ENCODE peak calls at places on chromosomes 5 and 9, in five cellular contexts. One of them, this sample, is unnamed. For H3K36me3, the result is how much of the 10 kb centered on the place peaks cover.

GRCh38 chr9:25716220-25716872 is 38.1 kb upstream of the TUSC1 start:
- DNase-seq in GM23248: peak
- DNase-seq in thoracic aorta: no peak
- DNase-seq in CD8-positive, alpha-beta T cell: no peak
- DNase-seq in lower lobe of right lung: no peak
- DNase-seq in this sample: peak

GRCh38 chr9:34991833-34992375 is 2.4 kb downstream of the DNAJB5 start:
- DNase-seq in CD8-positive, alpha-beta T cell: peak
- DNase-seq in GM23248: peak
- DNase-seq in lower lobe of right lung: no peak
- DNase-seq in thoracic aorta: no peak
- DNase-seq in this sample: peak

GRCh38 chr9:130303613-130304055 is 38.1 kb downstream of the HMCN2 start:
- DNase-seq in thoracic aorta: no peak
- DNase-seq in GM23248: no peak
- DNase-seq in CD8-positive, alpha-beta T cell: no peak
- DNase-seq in lower lobe of right lung: no peak
- DNase-seq in this sample: no peak

GRCh38 chr5:160289721-160290120 is 22.6 kb downstream of the CCNJL start:
- DNase-seq in GM23248: no peak
- DNase-seq in CD8-positive, alpha-beta T cell: no peak
- DNase-seq in lower lobe of right lung: peak
- DNase-seq in thoracic aorta: no peak
- DNase-seq in this sample: peak

GRCh38 chr9:125391704-125392103 is 130.1 kb downstream of the GAPVD1 start:
- DNase-seq in lower lobe of right lung: no peak
- DNase-seq in CD8-positive, alpha-beta T cell: no peak
- DNase-seq in thoracic aorta: no peak
- DNase-seq in GM23248: no peak
- DNase-seq in this sample: peak

GRCh38 chr9:111991179-111991578 is 94.6 kb downstream of the UGCG start:
- DNase-seq in thoracic aorta: no peak
- DNase-seq in GM23248: no peak
- DNase-seq in CD8-positive, alpha-beta T cell: no peak
- DNase-seq in lower lobe of right lung: no peak
- DNase-seq in this sample: no peak

GRCh38 chr9:120902286-120902685 is 24.3 kb downstream of the TRAF1 start:
- DNase-seq in GM23248: no peak
- DNase-seq in CD8-positive, alpha-beta T cell: no peak
- DNase-seq in lower lobe of right lung: no peak
- DNase-seq in thoracic aorta: no peak
- DNase-seq in this sample: no peak

GRCh38 chr5:1488882-1489680 is 34.7 kb downstream of the LPCAT1 start:
- DNase-seq in lower lobe of right lung: no peak
- DNase-seq in CD8-positive, alpha-beta T cell: peak
- DNase-seq in thoracic aorta: no peak
- DNase-seq in GM23248: peak
- DNase-seq in this sample: peak

GRCh38 chr9:91886433-91887031 is 63.5 kb downstream of the ROR2 start:
- DNase-seq in lower lobe of right lung: no peak
- DNase-seq in CD8-positive, alpha-beta T cell: no peak
- DNase-seq in GM23248: no peak
- DNase-seq in thoracic aorta: no peak
- DNase-seq in this sample: no peak

GRCh38 chr9:133474215-133474614 is 4.7 kb downstream of the SLC2A6 start:
- DNase-seq in thoracic aorta: no peak
- DNase-seq in lower lobe of right lung: no peak
- DNase-seq in GM23248: no peak
- DNase-seq in CD8-positive, alpha-beta T cell: no peak
- DNase-seq in this sample: no peak

GRCh38 chr9:125747765-125748510 is 765 bp downstream of the PBX3 start:
- DNase-seq in thoracic aorta: no peak
- DNase-seq in CD8-positive, alpha-beta T cell: peak
- DNase-seq in GM23248: peak
- DNase-seq in lower lobe of right lung: peak
- DNase-seq in this sample: no peak

GRCh38 chr9:127767405-127767804 is 11.1 kb downstream of the SH2D3C start:
- DNase-seq in thoracic aorta: no peak
- DNase-seq in GM23248: no peak
- DNase-seq in CD8-positive, alpha-beta T cell: no peak
- DNase-seq in lower lobe of right lung: no peak
- DNase-seq in this sample: no peak
- H3K36me3 ChIP-seq in thoracic aorta: under half
- H3K36me3 ChIP-seq in GM23248: under half
- H3K36me3 ChIP-seq in CD8-positive, alpha-beta T cell: under half
- H3K36me3 ChIP-seq in lower lobe of right lung: under half
- H3K36me3 ChIP-seq in this sample: under half

GRCh38 chr5:140339636-140340035 is 6.8 kb downstream of the HBEGF start:
- DNase-seq in CD8-positive, alpha-beta T cell: no peak
- DNase-seq in thoracic aorta: no peak
- DNase-seq in lower lobe of right lung: no peak
- DNase-seq in GM23248: no peak
- DNase-seq in this sample: no peak

GRCh38 chr5:140338918-140339317 is 7.5 kb downstream of the HBEGF start:
- DNase-seq in lower lobe of right lung: no peak
- DNase-seq in thoracic aorta: no peak
- DNase-seq in GM23248: peak
- DNase-seq in CD8-positive, alpha-beta T cell: no peak
- DNase-seq in this sample: no peak

GRCh38 chr5:140336388-140336787 is 10.0 kb downstream of the HBEGF start:
- DNase-seq in CD8-positive, alpha-beta T cell: no peak
- DNase-seq in thoracic aorta: no peak
- DNase-seq in lower lobe of right lung: no peak
- DNase-seq in GM23248: no peak
- DNase-seq in this sample: no peak

GRCh38 chr5:140338336-140338735 is 8.1 kb downstream of the HBEGF start:
- DNase-seq in lower lobe of right lung: no peak
- DNase-seq in GM23248: peak
- DNase-seq in thoracic aorta: no peak
- DNase-seq in CD8-positive, alpha-beta T cell: no peak
- DNase-seq in this sample: peak

GRCh38 chr5:140337880-140338279 is 8.5 kb downstream of the HBEGF start:
- DNase-seq in lower lobe of right lung: no peak
- DNase-seq in thoracic aorta: no peak
- DNase-seq in GM23248: no peak
- DNase-seq in CD8-positive, alpha-beta T cell: no peak
- DNase-seq in this sample: peak
- H3K36me3 ChIP-seq in lower lobe of right lung: under half
- H3K36me3 ChIP-seq in thoracic aorta: under half
- H3K36me3 ChIP-seq in GM23248: under half
- H3K36me3 ChIP-seq in CD8-positive, alpha-beta T cell: under half
- H3K36me3 ChIP-seq in this sample: under half

GRCh38 chr9:37986001-37986400 is 82.1 kb upstream of the SLC25A51 start:
- DNase-seq in lower lobe of right lung: no peak
- DNase-seq in CD8-positive, alpha-beta T cell: no peak
- DNase-seq in GM23248: no peak
- DNase-seq in thoracic aorta: no peak
- DNase-seq in this sample: no peak

GRCh38 chr9:37988041-37988440 is 81.0 kb downstream of the SHB start:
- DNase-seq in lower lobe of right lung: no peak
- DNase-seq in GM23248: no peak
- DNase-seq in CD8-positive, alpha-beta T cell: no peak
- DNase-seq in thoracic aorta: no peak
- DNase-seq in this sample: no peak

GRCh38 chr9:37986771-37987258 is 82.2 kb downstream of the SHB start:
- DNase-seq in CD8-positive, alpha-beta T cell: no peak
- DNase-seq in GM23248: no peak
- DNase-seq in lower lobe of right lung: no peak
- DNase-seq in thoracic aorta: no peak
- DNase-seq in this sample: no peak

GRCh38 chr9:37988602-37989001 is 80.4 kb downstream of the SHB start:
- DNase-seq in GM23248: no peak
- DNase-seq in CD8-positive, alpha-beta T cell: no peak
- DNase-seq in lower lobe of right lung: no peak
- DNase-seq in thoracic aorta: no peak
- DNase-seq in this sample: no peak

GRCh38 chr9:37987467-37987981 is 81.5 kb downstream of the SHB start:
- DNase-seq in GM23248: no peak
- DNase-seq in lower lobe of right lung: no peak
- DNase-seq in CD8-positive, alpha-beta T cell: no peak
- DNase-seq in thoracic aorta: no peak
- DNase-seq in this sample: no peak
- H3K36me3 ChIP-seq in GM23248: under half
- H3K36me3 ChIP-seq in lower lobe of right lung: under half
- H3K36me3 ChIP-seq in CD8-positive, alpha-beta T cell: under half
- H3K36me3 ChIP-seq in thoracic aorta: under half
- H3K36me3 ChIP-seq in this sample: under half

GRCh38 chr5:146169076-146169475 is 13.4 kb downstream of the LARS1 start:
- DNase-seq in thoracic aorta: no peak
- DNase-seq in lower lobe of right lung: no peak
- DNase-seq in CD8-positive, alpha-beta T cell: no peak
- DNase-seq in GM23248: no peak
- DNase-seq in this sample: no peak

GRCh38 chr5:146164382-146164781 is 18.1 kb downstream of the LARS1 start:
- DNase-seq in CD8-positive, alpha-beta T cell: no peak
- DNase-seq in lower lobe of right lung: no peak
- DNase-seq in GM23248: no peak
- DNase-seq in thoracic aorta: no peak
- DNase-seq in this sample: no peak

DNA sequence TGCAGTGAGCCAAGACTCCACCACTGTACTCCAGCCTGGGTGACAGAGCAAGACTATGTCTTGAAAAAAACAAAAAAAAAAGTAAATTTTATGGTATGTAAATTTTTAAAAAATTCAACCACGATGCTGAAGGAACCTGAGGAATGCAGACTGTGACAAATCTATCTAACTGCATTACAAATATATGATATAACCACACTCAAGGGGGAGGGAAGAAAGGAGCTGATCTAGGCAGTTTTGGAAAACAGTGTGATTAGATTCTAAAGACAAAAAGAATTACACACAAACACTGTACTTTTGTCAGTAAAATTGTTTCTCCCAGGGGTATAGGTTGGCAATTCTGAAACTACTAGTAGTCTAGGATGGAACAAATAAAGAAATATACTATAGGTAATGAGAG is 17.0 kb downstream of the LARS1 start:
- DNase-seq in thoracic aorta: no peak
- DNase-seq in lower lobe of right lung: no peak
- DNase-seq in GM23248: peak
- DNase-seq in CD8-positive, alpha-beta T cell: no peak
- DNase-seq in this sample: no peak
- H3K36me3 ChIP-seq in thoracic aorta: under half
- H3K36me3 ChIP-seq in lower lobe of right lung: half or more
- H3K36me3 ChIP-seq in GM23248: half or more
- H3K36me3 ChIP-seq in CD8-positive, alpha-beta T cell: under half
- H3K36me3 ChIP-seq in this sample: under half

DNA sequence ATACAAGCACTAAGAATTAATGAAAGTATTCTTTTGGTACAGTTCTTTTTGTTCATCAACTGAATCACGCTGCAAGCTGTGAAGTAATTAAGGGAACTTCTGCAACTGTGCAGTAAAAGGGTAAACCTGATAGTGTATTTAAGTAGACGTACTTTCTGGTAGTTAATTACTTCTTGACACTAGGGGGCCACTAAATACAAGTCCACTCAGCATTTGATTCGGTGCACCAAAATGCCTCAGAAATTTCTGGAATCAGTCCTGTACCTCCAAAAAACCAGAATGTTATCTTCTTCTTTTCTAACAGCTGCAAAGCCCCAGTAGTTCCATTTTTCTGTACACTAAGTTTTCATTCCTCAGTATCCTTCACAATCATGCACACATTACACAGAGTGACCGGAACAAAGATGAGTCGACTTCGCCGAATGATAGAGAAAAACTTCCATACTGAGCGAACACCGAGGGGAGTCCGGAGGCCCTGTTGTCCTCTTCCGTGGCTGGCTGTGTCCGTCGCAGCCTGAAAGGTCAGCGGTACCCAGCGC is 500 bp downstream of the GFM2 start:
- DNase-seq in lower lobe of right lung: no peak
- DNase-seq in CD8-positive, alpha-beta T cell: no peak
- DNase-seq in GM23248: peak
- DNase-seq in thoracic aorta: no peak
- DNase-seq in this sample: peak
- H3K36me3 ChIP-seq in lower lobe of right lung: under half
- H3K36me3 ChIP-seq in CD8-positive, alpha-beta T cell: under half
- H3K36me3 ChIP-seq in GM23248: under half
- H3K36me3 ChIP-seq in thoracic aorta: under half
- H3K36me3 ChIP-seq in this sample: under half

DNA sequence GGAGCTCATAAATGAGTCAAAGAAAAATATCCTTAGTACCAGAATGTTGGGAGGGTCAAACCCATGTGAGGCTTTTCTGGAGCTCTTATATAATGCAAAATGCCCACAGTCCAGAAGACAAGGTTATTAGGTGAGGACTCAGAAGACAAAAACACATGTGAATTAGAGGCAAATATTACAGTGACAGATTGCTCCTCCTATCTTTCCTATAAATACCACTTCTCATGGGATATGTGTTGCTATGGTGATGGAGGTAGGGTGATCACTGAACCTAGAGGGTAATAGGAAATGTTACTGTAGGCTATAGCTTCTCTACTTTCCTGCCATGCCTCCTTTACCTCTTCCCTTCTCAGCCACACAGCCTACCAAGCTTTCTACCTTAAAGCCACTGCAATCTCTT is 264.6 kb downstream of the SEC61B start:
- DNase-seq in thoracic aorta: no peak
- DNase-seq in GM23248: no peak
- DNase-seq in lower lobe of right lung: no peak
- DNase-seq in CD8-positive, alpha-beta T cell: no peak
- DNase-seq in this sample: no peak
- H3K36me3 ChIP-seq in thoracic aorta: under half
- H3K36me3 ChIP-seq in GM23248: under half
- H3K36me3 ChIP-seq in lower lobe of right lung: under half
- H3K36me3 ChIP-seq in CD8-positive, alpha-beta T cell: under half
- H3K36me3 ChIP-seq in this sample: under half

This sample was measured in bronchial epithelial cell.